ENCODE peak calls at places on chromosome 19, in four cellular contexts. A is breast epithelium, L is right lobe of liver, H is A549. M is an unnamed sample. For H3K4me1, the result is how much of the 10 kb centered on the place peaks cover.

GRCh38 chr19:2768365-2769132 is 14.5 kb downstream of the SGTA start:
- DNase-seq in A (no peak), L (no peak), H (no peak), M (no peak)

GRCh38 chr19:3849092-3849491 is 19.7 kb downstream of the ZFR2 start:
- DNase-seq in A (no peak), L (no peak), H (no peak), M (no peak)

GRCh38 chr19:45876411-45877197 is 9.3 kb downstream of the IRF2BP1 start:
- DNase-seq in A (peak), L (peak), H (no peak), M (no peak)

GRCh38 chr19:10575011-10575716 is 6.4 kb upstream of the CDKN2D start:
- DNase-seq in A (no peak), L (no peak), H (no peak), M (no peak)

GRCh38 chr19:791605-792360 is 5.5 kb upstream of the PTBP1 start:
- DNase-seq in A (no peak), L (peak), H (no peak), M (no peak)

GRCh38 chr19:1871140-1871597 is 7.8 kb upstream of the KLF16 start:
- DNase-seq in A (no peak), L (peak), H (no peak), M (no peak)

GRCh38 chr19:33795370-33796163 is 1.1 kb upstream of the KCTD15 start:
- DNase-seq in A (peak), L (peak), H (peak), M (peak)

GRCh38 chr19:50459638-50460037 is 16.7 kb upstream of the EMC10 start:
- DNase-seq in A (no peak), L (no peak), H (no peak), M (no peak)

GRCh38 chr19:45376045-45376724 is 5.8 kb upstream of the ERCC2 start:
- DNase-seq in A (no peak), L (no peak), H (peak), M (no peak)

GRCh38 chr19:22634450-22634827 is 315 bp downstream of the ZNF492 start:
- DNase-seq in A (no peak), L (no peak), H (no peak), M (no peak)

GRCh38 chr19:42121666-42122069 is 10.6 kb downstream of the POU2F2 start:
- DNase-seq in A (no peak), L (peak), H (peak), M (peak)

GRCh38 chr19:31449379-31449778 is 100.1 kb upstream of the TSHZ3 start:
- DNase-seq in A (no peak), L (no peak), H (no peak), M (no peak)

GRCh38 chr19:45641274-45642105 is 2.3 kb upstream of the EML2 start:
- DNase-seq in A (peak), L (peak), H (peak), M (peak)

GRCh38 chr19:53980553-53981407 is 10.7 kb upstream of the CACNG6 start:
- DNase-seq in A (no peak), L (no peak), H (peak), M (no peak)

GRCh38 chr19:51183629-51184028 is 41.3 kb upstream of the CD33 start:
- DNase-seq in A (no peak), L (no peak), H (no peak), M (no peak)

GRCh38 chr19:53907690-53908089 is 1.4 kb upstream of the CACNG7 start:
- DNase-seq in A (no peak), L (no peak), H (no peak), M (no peak)

GRCh38 chr19:4713384-4713951 is 10.2 kb downstream of the DPP9 start:
- DNase-seq in A (peak), L (peak), H (peak), M (peak)

GRCh38 chr19:28608292-28608691 is 604.7 kb downstream of the UQCRFS1 start:
- DNase-seq in A (no peak), L (no peak), H (no peak), M (no peak)

GRCh38 chr19:2812414-2813234 is 7.0 kb upstream of the ZNF554 start:
- DNase-seq in A (no peak), L (no peak), H (no peak), M (no peak)

GRCh38 chr19:50878851-50879250 is 5.6 kb downstream of the KLK2 start:
- DNase-seq in A (no peak), L (no peak), H (no peak), M (no peak)

GRCh38 chr19:48746738-48747575 is at the start of gene IZUMO1:
- DNase-seq in A (no peak), L (peak), H (peak), M (peak)

GRCh38 chr19:13995017-13995728 is 10.9 kb downstream of the RFX1 start:
- DNase-seq in A (no peak), L (peak), H (no peak), M (peak)

GRCh38 chr19:41392775-41393174 is 4.4 kb downstream of the EXOSC5 start:
- DNase-seq in A (no peak), L (no peak), H (no peak), M (no peak)

GRCh38 chr19:46287585-46287984 is 9.3 kb upstream of the HIF3A start:
- DNase-seq in A (no peak), L (no peak), H (no peak), M (no peak)

GRCh38 chr19:13339869-13340268 is 166.4 kb downstream of the CACNA1A start:
- DNase-seq in A (no peak), L (no peak), H (no peak), M (no peak)

GRCh38 chr19:5929646-5930045 is 15.6 kb downstream of the CAPS start:
- DNase-seq in A (peak), L (no peak), H (no peak), M (no peak)

GRCh38 chr19:33447336-33448158 is 74.0 kb downstream of the CEBPG start:
- DNase-seq in A (peak), L (no peak), H (no peak), M (no peak)

DNA sequence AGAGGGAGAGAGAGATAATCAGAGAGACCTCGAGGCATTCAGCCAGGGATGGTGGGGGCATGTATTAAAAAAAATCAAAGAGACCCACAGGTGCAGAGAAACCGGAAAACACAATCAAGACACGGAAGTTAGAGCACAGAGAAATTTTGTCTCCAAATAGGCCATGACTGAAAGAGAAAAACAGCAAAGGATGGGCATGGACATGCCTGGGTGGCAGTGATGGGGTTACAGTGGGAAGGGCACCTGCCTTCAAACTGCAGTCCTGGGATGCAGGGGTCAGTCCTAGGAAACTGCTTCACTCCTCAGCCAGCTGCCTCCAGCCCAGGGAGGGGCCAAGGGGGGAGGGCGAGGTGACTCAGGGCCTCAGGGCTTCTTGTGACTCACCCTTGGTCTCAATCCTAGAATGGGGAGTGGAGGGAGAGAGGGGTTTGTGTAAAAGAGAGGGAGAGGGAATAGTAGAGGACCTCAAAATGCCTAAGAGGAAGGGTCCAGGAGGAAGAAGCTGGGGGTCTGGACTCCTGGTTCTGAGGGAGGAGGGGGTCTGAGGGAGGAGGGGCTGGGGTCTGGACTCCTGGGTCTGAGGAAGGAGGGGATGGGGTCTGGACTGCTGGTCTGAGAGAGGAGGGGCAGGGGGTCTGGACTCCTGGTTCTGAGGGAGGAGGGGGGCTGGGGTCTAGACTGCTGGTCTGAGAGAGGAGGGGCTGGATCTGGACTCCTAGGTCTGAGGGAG is 3.6 kb upstream of the KCNN4 start:
- DNase-seq in A (no peak), L (no peak), H (peak), M (no peak)
- H3K4me1 ChIP-seq in A (under half), L (under half), H (half or more), M (under half)

GRCh38 chr19:35264281-35265125 is 4.3 kb upstream of the USF2 start:
- DNase-seq in A (peak), L (no peak), H (no peak), M (no peak)
- TF ChIP-seq POLR2A in A (no peak), L (no peak), H (peak), M (no peak)

GRCh38 chr19:16265890-16266585 is 58.6 kb upstream of the KLF2 start:
- DNase-seq in A (no peak), L (no peak), H (no peak), M (no peak)
- H3K27ac ChIP-seq in A (no peak), L (no peak), H (no peak), M (no peak)

DNA sequence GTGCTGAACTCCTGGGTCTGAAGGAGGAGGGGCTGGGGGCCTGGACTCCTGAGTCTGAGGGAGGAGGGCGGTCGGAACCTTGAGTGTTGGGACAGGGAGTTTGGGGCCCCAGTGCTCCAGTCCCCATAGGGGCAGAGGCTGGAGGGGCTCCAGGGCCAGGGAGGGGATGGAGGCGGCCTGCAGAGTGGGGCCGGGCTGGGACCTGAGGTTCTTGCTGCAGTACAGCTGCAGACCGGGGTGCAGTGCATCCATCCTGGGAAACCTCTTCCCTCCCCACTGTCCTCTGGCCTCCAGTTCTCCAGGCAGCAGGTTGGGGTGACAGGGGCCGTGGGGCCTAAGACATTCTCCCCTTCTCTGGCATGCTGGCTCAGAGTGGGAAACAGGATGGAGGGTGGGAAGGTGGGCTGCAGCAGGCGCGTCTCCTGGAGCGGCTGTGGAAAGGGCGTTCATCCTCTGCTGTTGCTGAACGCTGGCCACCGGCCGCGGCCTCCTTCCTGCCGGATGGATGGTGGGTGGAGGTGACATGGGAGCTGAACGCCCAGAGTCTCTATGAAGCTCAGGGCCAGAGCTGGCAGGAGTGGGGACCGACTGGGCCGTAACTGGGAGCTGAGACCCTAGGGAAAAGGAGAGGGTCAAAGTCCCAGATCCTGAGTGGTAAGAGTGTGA is 1.6 kb downstream of the BRSK1 start:
- DNase-seq in A (no peak), L (no peak), H (no peak), M (no peak)
- H3K4me1 ChIP-seq in A (under half), L (under half), H (under half), M (under half)

GRCh38 chr19:35512831-35513230 is 618 bp downstream of the DMKN start:
- DNase-seq in A (no peak), L (no peak), H (no peak), M (no peak)
- TF ChIP-seq POLR2A in A (no peak), L (no peak), H (no peak), M (no peak)

M was measured in gastrocnemius medialis.